ENCODE peak calls at places on chromosomes 16 and 17, in seven cellular contexts. W is HCEC 1CT; O is GM13976; Q is fibroblast of pulmonary artery; C is ELR; D is stimulated activated CD8-positive, alpha-beta memory T cell treated with anti-CD3 and anti-CD28 coated beads, Interleukin-7, amount 100 ng/mL, for 24 hours; K is NCI-H524 treated with DMSO at 0.1 percent for 48 hours. L is an unnamed sample.

GRCh38 chr17:47203984-47204721 is 5.0 kb upstream of the MYL4 start:
- DNase-seq in W (peak), O (no peak), Q (no peak), C (peak), D (no peak), K (no peak), L (no peak)

GRCh38 chr16:63617047-63617989 is 1504.5 kb downstream of the CDH11 start:
- DNase-seq in W (no peak), O (no peak), Q (peak), C (no peak), D (no peak), K (no peak), L (no peak)

GRCh38 chr16:65745-66144 is 6.7 kb downstream of the RHBDF1 start:
- DNase-seq in W (peak), O (peak), Q (peak), C (peak), D (peak), K (no peak), L (no peak)

GRCh38 chr16:19991614-19992013 is 82.1 kb downstream of the GPR139 start:
- DNase-seq in W (no peak), O (no peak), Q (no peak), C (no peak), D (no peak), K (no peak), L (no peak)

GRCh38 chr17:39920218-39921210 is 2.1 kb upstream of the GSDMB start:
- DNase-seq in W (no peak), O (peak), Q (no peak), C (no peak), D (no peak), K (no peak), L (no peak)

GRCh38 chr16:5422643-5423496 is 325.3 kb upstream of the EEF2KMT start:
- DNase-seq in W (no peak), O (no peak), Q (no peak), C (no peak), D (no peak), K (no peak), L (no peak)

GRCh38 chr16:79593754-79594153 is 6.8 kb downstream of the MAF start:
- DNase-seq in W (no peak), O (no peak), Q (no peak), C (no peak), D (no peak), K (no peak), L (no peak)

GRCh38 chr16:85309656-85310587 is 197.7 kb upstream of the CIBAR2 start:
- DNase-seq in W (no peak), O (no peak), Q (no peak), C (no peak), D (no peak), K (peak), L (no peak)

GRCh38 chr17:83099570-83100181 is 20.3 kb downstream of the METRNL start:
- DNase-seq in W (no peak), O (no peak), Q (no peak), C (peak), D (no peak), K (no peak), L (no peak)

GRCh38 chr17:11245792-11246191 is 4.8 kb downstream of the SHISA6 start:
- DNase-seq in W (no peak), O (no peak), Q (no peak), C (no peak), D (no peak), K (no peak), L (no peak)

GRCh38 chr17:45092932-45093430 is 31.9 kb downstream of the NMT1 start:
- DNase-seq in W (peak), O (no peak), Q (peak), C (peak), D (no peak), K (no peak), L (no peak)

GRCh38 chr17:5179003-5179402 is 12.7 kb downstream of the ZNF594 start:
- DNase-seq in W (no peak), O (no peak), Q (no peak), C (no peak), D (no peak), K (no peak), L (no peak)

GRCh38 chr17:44438634-44439033 is 49.2 kb upstream of the ITGA2B start:
- DNase-seq in W (no peak), O (peak), Q (no peak), C (no peak), D (no peak), K (no peak), L (no peak)

GRCh38 chr17:77098884-77099545 is 41.8 kb upstream of the SEC14L1 start:
- DNase-seq in W (peak), O (no peak), Q (peak), C (no peak), D (no peak), K (no peak), L (no peak)

GRCh38 chr16:54176376-54176901 is 110.1 kb downstream of the IRX3 start:
- DNase-seq in W (no peak), O (no peak), Q (no peak), C (no peak), D (no peak), K (no peak), L (peak)

GRCh38 chr16:29678691-29679267 is at the start of gene QPRT:
- DNase-seq in W (peak), O (peak), Q (peak), C (peak), D (no peak), K (no peak), L (no peak)

GRCh38 chr17:76593338-76593737 is 7.7 kb upstream of the ST6GALNAC2 start:
- DNase-seq in W (no peak), O (no peak), Q (peak), C (peak), D (no peak), K (peak), L (no peak)

GRCh38 chr17:37111329-37111728 is 162.6 kb downstream of the AATF start:
- DNase-seq in W (no peak), O (no peak), Q (no peak), C (no peak), D (no peak), K (no peak), L (no peak)

GRCh38 chr17:74117999-74118421 is 85.5 kb upstream of the RPL38 start:
- DNase-seq in W (no peak), O (no peak), Q (no peak), C (no peak), D (no peak), K (no peak), L (peak)

GRCh38 chr17:16483021-16483645 is 8.9 kb downstream of the LRRC75A start:
- DNase-seq in W (no peak), O (no peak), Q (no peak), C (no peak), D (no peak), K (no peak), L (no peak)

L was measured in iPS DF 6.9.